ENCODE peak calls at places on chromosomes 5 and 9, in four cellular contexts. R, Z, W and D are unnamed samples.

GRCh38 chr9:127351182-127352166 is 45.5 kb upstream of the SLC2A8 start:
- DNase-seq in W (no peak), R (no peak), Z (no peak), D (no peak)

GRCh38 chr5:170389250-170389902 is at the start of gene KCNMB1:
- DNase-seq in Z (no peak), R (no peak), W (no peak), D (no peak)

GRCh38 chr9:133163559-133164208 is at the start of gene GBGT1:
- DNase-seq in R (no peak), Z (no peak), W (no peak), D (peak)

GRCh38 chr9:137809038-137809630 is 68.4 kb upstream of the CACNA1B start:
- DNase-seq in W (no peak), R (no peak), Z (no peak), D (no peak)

GRCh38 chr9:122941560-122942234 is 877 bp downstream of the RABGAP1 start:
- DNase-seq in Z (peak), R (no peak), W (no peak), D (no peak)

GRCh38 chr5:77852068-77852513 is 76.0 kb upstream of the TBCA start:
- DNase-seq in Z (no peak), R (no peak), W (no peak), D (no peak)

GRCh38 chr5:173547579-173547978 is 68.9 kb downstream of the BOD1 start:
- DNase-seq in Z (peak), R (no peak), W (no peak), D (no peak)

GRCh38 chr9:124499214-124499613 is 8.0 kb downstream of the NR5A1 start:
- DNase-seq in W (no peak), Z (no peak), R (no peak), D (no peak)

GRCh38 chr9:74721696-74722660 is 165.7 kb downstream of the TRPM6 start:
- DNase-seq in R (no peak), Z (no peak), W (no peak), D (no peak)

GRCh38 chr5:96538831-96539250 is 105.8 kb upstream of the PCSK1 start:
- DNase-seq in Z (no peak), W (no peak), R (no peak), D (no peak)